ENCODE peak calls at places on chromosomes 11 and 22, in six cellular contexts. N, H, D, M, B and O are unnamed samples.

GRCh38 chr11:74320538-74320937 is 9.1 kb upstream of the P4HA3 start:
- DNase-seq in N (no peak), H (no peak), D (no peak), M (no peak), B (no peak), O (no peak)

GRCh38 chr11:2677127-2677526 is 22.7 kb downstream of the KCNQ1OT1 start:
- DNase-seq in N (no peak), H (no peak), D (no peak), M (no peak), B (no peak), O (no peak)

GRCh38 chr22:43946391-43946680 is 8.9 kb upstream of the SAMM50 start:
- DNase-seq in N (no peak), H (no peak), D (no peak), M (no peak), B (no peak), O (no peak)

GRCh38 chr11:2308713-2309112 is 6.9 kb downstream of the TSPAN32 start:
- DNase-seq in N (no peak), H (no peak), D (no peak), M (no peak), B (no peak), O (no peak)

GRCh38 chr11:84747871-84748270 is 879.3 kb downstream of the DLG2 start:
- DNase-seq in N (no peak), H (no peak), D (no peak), M (no peak), B (no peak), O (no peak)

GRCh38 chr11:31441296-31441695 is 68.1 kb downstream of the IMMP1L start:
- DNase-seq in N (no peak), H (no peak), D (no peak), M (no peak), B (no peak), O (no peak)

GRCh38 chr11:20963596-20963995 is 294.2 kb downstream of the NELL1 start:
- DNase-seq in N (no peak), H (no peak), D (no peak), M (no peak), B (no peak), O (no peak)

GRCh38 chr22:38494498-38494897 is 11.6 kb downstream of the DDX17 start:
- DNase-seq in N (no peak), H (no peak), D (no peak), M (no peak), B (no peak), O (no peak)

GRCh38 chr11:62546937-62547625 is 475 bp upstream of the AHNAK start:
- DNase-seq in N (no peak), H (peak; percentile 55), D (no peak), M (peak; percentile 28), B (peak; percentile 36), O (peak; percentile 50)

GRCh38 chr11:111775024-111775710 is 9.0 kb upstream of the PPP2R1B start:
- DNase-seq in N (peak; percentile 29), H (no peak), D (no peak), M (no peak), B (peak; percentile 62), O (no peak)

GRCh38 chr11:69791266-69791665 is 16.1 kb upstream of the FGF4 start:
- DNase-seq in N (no peak), H (peak; percentile 59), D (no peak), M (no peak), B (no peak), O (no peak)

GRCh38 chr11:70614034-70614681 is 215.8 kb downstream of the CTTN start:
- DNase-seq in N (no peak), H (no peak), D (no peak), M (no peak), B (no peak), O (no peak)

GRCh38 chr11:64661146-64661545 is 61.9 kb downstream of the NRXN2 start:
- DNase-seq in N (no peak), H (no peak), D (no peak), M (no peak), B (peak; percentile 40), O (no peak)

GRCh38 chr11:116851631-116852030 is 14.2 kb upstream of the APOA1 start:
- DNase-seq in N (no peak), H (no peak), D (no peak), M (no peak), B (no peak), O (no peak)

GRCh38 chr11:74683279-74683871 is 47.9 kb downstream of the CHRDL2 start:
- DNase-seq in N (no peak), H (peak; percentile 63), D (no peak), M (peak; percentile 36), B (no peak), O (no peak)

GRCh38 chr11:10898763-10899541 is 41.1 kb upstream of the ZBED5 start:
- DNase-seq in N (no peak), H (no peak), D (no peak), M (no peak), B (peak; percentile 25), O (no peak)
- TF ChIP-seq POLR2A in N (no peak), H (no peak), D (no peak), M (no peak), B (no peak), O (no peak)

GRCh38 chr11:123742778-123743177 is 1.3 kb upstream of the ZNF202 start:
- DNase-seq in N (no peak), H (no peak), D (no peak), M (no peak), B (no peak), O (no peak)

GRCh38 chr11:123740787-123741158 is 687 bp downstream of the ZNF202 start:
- DNase-seq in N (no peak), H (no peak), D (no peak), M (no peak), B (no peak), O (no peak)

GRCh38 chr11:123742334-123742733 is 874 bp upstream of the ZNF202 start:
- DNase-seq in N (no peak), H (no peak), D (no peak), M (no peak), B (no peak), O (no peak)

GRCh38 chr11:123738374-123738773 is 3.1 kb downstream of the ZNF202 start:
- DNase-seq in N (no peak), H (no peak), D (no peak), M (no peak), B (no peak), O (no peak)

GRCh38 chr11:123741159-123741951 is at the start of gene ZNF202:
- DNase-seq in N (peak; percentile 86), H (peak; percentile 91), D (peak; percentile 63), M (peak; percentile 85), B (peak; percentile 93), O (peak; percentile 46)
- TF ChIP-seq POLR2A in N (peak; percentile 42), H (no peak), D (peak; percentile 70), M (peak; percentile 18), B (peak; percentile 65), O (peak; percentile 21)

GRCh38 chr11:61367406-61367805 is 5.2 kb downstream of the TMEM138 start:
- DNase-seq in N (no peak), H (no peak), D (no peak), M (no peak), B (no peak), O (no peak)

GRCh38 chr11:61372659-61373058 is 10.5 kb downstream of the TMEM138 start:
- DNase-seq in N (no peak), H (no peak), D (no peak), M (no peak), B (no peak), O (no peak)

GRCh38 chr11:61370349-61371005 is 8.3 kb downstream of the TMEM138 start:
- DNase-seq in N (no peak), H (no peak), D (no peak), M (no peak), B (no peak), O (no peak)

GRCh38 chr11:61364012-61364396 is 1.8 kb downstream of the TMEM138 start:
- DNase-seq in N (no peak), H (no peak), D (no peak), M (no peak), B (no peak), O (no peak)

DNA sequence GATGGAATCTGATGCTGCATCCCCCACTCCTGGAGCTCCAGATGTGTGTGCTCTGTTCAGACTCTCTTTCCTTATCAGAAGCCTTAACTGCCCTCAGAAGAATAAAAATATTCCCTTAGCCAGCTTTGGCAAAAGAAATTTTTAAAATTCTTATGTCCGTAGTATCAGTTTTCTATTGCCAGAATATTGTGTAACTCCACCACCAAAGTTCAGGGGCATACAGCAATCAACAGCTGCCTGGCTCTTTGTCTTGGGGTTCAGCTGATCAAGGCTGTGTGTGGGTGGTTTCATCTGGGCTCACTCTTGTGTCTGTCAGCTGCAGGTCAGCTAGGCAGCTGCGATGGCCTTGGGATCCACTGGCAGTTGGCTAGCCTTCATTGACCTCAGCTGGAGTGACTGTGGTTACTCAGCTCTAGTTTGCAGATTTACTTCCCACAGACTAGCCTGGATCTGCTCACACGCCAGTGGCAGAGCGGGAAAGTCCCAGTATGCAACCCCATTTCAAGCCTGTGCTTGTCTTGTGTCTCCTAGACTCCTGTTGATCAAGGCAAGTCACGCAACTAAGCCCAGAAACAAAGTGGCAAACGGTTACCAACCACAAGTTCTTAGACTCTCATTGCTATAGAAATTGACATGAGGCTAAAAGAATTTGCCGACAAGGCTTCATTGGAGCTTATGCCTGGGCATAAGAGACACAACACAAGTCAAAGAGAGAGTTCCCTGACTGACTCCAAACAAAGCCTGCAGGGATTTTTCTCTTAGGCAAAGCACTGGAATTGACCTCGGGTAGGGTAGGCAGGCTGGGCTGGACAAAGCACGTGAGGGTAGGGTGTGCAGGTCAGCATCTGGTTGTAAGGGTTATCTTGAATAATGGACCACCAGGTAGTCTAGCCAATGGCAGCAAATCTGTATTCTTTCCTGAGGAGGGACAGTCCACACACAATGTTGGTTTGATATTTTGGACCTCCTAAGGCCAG is 7.5 kb downstream of the TMEM138 start:
- DNase-seq in N (peak; percentile 89), H (peak; percentile 83), D (no peak), M (peak; percentile 81), B (peak; percentile 36), O (no peak)
- TF ChIP-seq POLR2A in N (no peak), H (no peak), D (peak; percentile 15), M (no peak), B (no peak), O (no peak)

GRCh38 chr11:125061237-125061636 is 1.9 kb upstream of the SLC37A2 start:
- DNase-seq in N (no peak), H (no peak), D (no peak), M (no peak), B (no peak), O (no peak)

GRCh38 chr11:125064070-125064469 is 965 bp downstream of the SLC37A2 start:
- DNase-seq in N (no peak), H (no peak), D (no peak), M (no peak), B (no peak), O (no peak)

GRCh38 chr11:125062196-125062930 is 742 bp upstream of the SLC37A2 start:
- DNase-seq in N (no peak), H (no peak), D (no peak), M (no peak), B (peak; percentile 8), O (no peak)

GRCh38 chr11:125063429-125064043 is 431 bp downstream of the SLC37A2 start:
- DNase-seq in N (no peak), H (no peak), D (peak; percentile 34), M (no peak), B (peak; percentile 9), O (no peak)

DNA sequence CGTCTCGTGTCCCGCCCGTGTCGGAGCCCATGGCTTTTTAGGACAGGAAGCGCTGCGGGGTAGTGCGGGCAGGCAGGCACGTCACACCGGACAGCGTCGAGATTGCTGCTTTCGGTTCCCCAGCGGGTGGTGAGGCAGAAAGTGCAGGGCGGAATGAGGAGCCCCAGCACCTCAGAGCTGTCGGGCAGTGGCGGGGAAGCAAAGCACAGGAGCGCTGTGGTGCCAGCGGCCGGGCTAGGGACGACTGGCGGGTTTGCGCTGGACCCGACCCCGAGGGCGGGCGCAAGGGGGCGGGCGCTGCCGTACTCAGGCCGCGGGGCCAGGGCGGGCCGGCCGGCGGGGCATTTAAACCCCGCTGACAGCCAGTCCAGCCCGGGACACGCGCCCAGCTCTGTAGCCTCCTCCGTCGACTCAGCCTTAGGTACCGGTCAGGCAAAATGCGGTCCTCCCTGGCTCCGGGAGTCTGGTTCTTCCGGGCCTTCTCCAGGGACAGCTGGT is at the start of gene SLC37A2:
- DNase-seq in N (peak; percentile 40), H (peak; percentile 59), D (peak; percentile 83), M (peak; percentile 52), B (peak; percentile 59), O (peak; percentile 53)
- TF ChIP-seq POLR2A in N (no peak), H (peak; percentile 16), D (peak; percentile 78), M (peak; percentile 40), B (no peak), O (no peak)